ENCODE peak calls at places on chromosomes 3 and 15, in seven cellular contexts. M is brain microvascular endothelial cell, B is MCF 10A, X is MM.1S, W is heart right ventricle, P is foreskin fibroblast, E is right lobe of liver. I is an unnamed sample.
A peak's percentile ranks its signal among the peaks of the same experiment; 100 is the strongest.

GRCh38 chr3:147408180-147409105 is 722 bp upstream of the ZIC1 start:
- DNase-seq in M (no peak), B (no peak), X (no peak), W (no peak), P (no peak), E (no peak), I (no peak)

GRCh38 chr3:168813261-168813660 is 717.5 kb upstream of the GOLIM4 start:
- DNase-seq in M (no peak), B (no peak), X (no peak), W (no peak), P (no peak), E (no peak), I (no peak)

GRCh38 chr15:98416222-98416835 is 232.0 kb upstream of the IGF1R start:
- DNase-seq in M (no peak), B (no peak), X (no peak), W (no peak), P (no peak), E (no peak), I (no peak)

GRCh38 chr15:40343512-40343911 is 2.8 kb upstream of the CCDC9B start:
- DNase-seq in M (peak; percentile 96), B (peak; percentile 88), X (no peak), W (peak; percentile 77), P (peak; percentile 94), E (no peak), I (no peak)

GRCh38 chr15:85421116-85421925 is 40.9 kb downstream of the AKAP13 start:
- DNase-seq in M (no peak), B (no peak), X (no peak), W (no peak), P (no peak), E (no peak), I (no peak)

GRCh38 chr15:57149196-57149595 is 227.1 kb upstream of the CGNL1 start:
- DNase-seq in M (no peak), B (peak; percentile 72), X (no peak), W (no peak), P (no peak), E (no peak), I (no peak)

GRCh38 chr3:119018690-119019463 is 15.8 kb downstream of the IGSF11 start:
- DNase-seq in M (no peak), B (no peak), X (no peak), W (no peak), P (no peak), E (no peak), I (no peak)

GRCh38 chr15:92843819-92844218 is 56.3 kb upstream of the CHD2 start:
- DNase-seq in M (no peak), B (no peak), X (no peak), W (no peak), P (no peak), E (no peak), I (no peak)

GRCh38 chr3:60017631-60018030 is 967.8 kb upstream of the CFAP20DC start:
- DNase-seq in M (no peak), B (peak; percentile 56), X (peak; percentile 72), W (no peak), P (no peak), E (no peak), I (no peak)

GRCh38 chr15:101522091-101522490 is 32.6 kb upstream of the PCSK6 start:
- DNase-seq in M (no peak), B (no peak), X (no peak), W (no peak), P (no peak), E (no peak), I (no peak)

GRCh38 chr3:87088984-87089841 is 98.3 kb upstream of the VGLL3 start:
- DNase-seq in M (peak; percentile 46), B (no peak), X (no peak), W (peak; percentile 39), P (peak; percentile 91), E (peak; percentile 62), I (no peak)

GRCh38 chr15:85494035-85494793 is 113.8 kb downstream of the AKAP13 start:
- DNase-seq in M (peak; percentile 91), B (peak; percentile 86), X (no peak), W (no peak), P (peak; percentile 86), E (no peak), I (no peak)

GRCh38 chr3:119360736-119361462 is 66.7 kb downstream of the ARHGAP31 start:
- DNase-seq in M (no peak), B (no peak), X (no peak), W (no peak), P (no peak), E (no peak), I (no peak)

GRCh38 chr15:39613271-39613670 is 32.4 kb downstream of the THBS1 start:
- DNase-seq in M (no peak), B (no peak), X (no peak), W (no peak), P (peak; percentile 14), E (no peak), I (no peak)

GRCh38 chr3:172293093-172293492 is 155.2 kb downstream of the GHSR start:
- DNase-seq in M (no peak), B (no peak), X (no peak), W (no peak), P (no peak), E (no peak), I (no peak)

GRCh38 chr15:57560976-57561711 is 30.6 kb upstream of the MYZAP start:
- DNase-seq in M (peak; percentile 70), B (peak; percentile 87), X (peak; percentile 70), W (peak; percentile 87), P (peak; percentile 45), E (peak; percentile 81), I (no peak)

GRCh38 chr3:166955549-166955948 is 424.5 kb downstream of the ZBBX start:
- DNase-seq in M (no peak), B (peak; percentile 21), X (no peak), W (no peak), P (no peak), E (no peak), I (no peak)

GRCh38 chr3:139597947-139598346 is 58.4 kb upstream of the RBP1 start:
- DNase-seq in M (no peak), B (no peak), X (no peak), W (no peak), P (no peak), E (no peak), I (no peak)

GRCh38 chr3:50978991-50979667 is 304.4 kb downstream of the DOCK3 start:
- DNase-seq in M (no peak), B (no peak), X (no peak), W (no peak), P (no peak), E (no peak), I (no peak)

GRCh38 chr3:136698361-136698760 is 53.8 kb downstream of the STAG1 start:
- DNase-seq in M (no peak), B (no peak), X (no peak), W (no peak), P (no peak), E (no peak), I (no peak)
- TF ChIP-seq CTCF in M (no peak), B (no peak), X (no peak), W (no peak), P (no peak), E (no peak), I (no peak)

DNA sequence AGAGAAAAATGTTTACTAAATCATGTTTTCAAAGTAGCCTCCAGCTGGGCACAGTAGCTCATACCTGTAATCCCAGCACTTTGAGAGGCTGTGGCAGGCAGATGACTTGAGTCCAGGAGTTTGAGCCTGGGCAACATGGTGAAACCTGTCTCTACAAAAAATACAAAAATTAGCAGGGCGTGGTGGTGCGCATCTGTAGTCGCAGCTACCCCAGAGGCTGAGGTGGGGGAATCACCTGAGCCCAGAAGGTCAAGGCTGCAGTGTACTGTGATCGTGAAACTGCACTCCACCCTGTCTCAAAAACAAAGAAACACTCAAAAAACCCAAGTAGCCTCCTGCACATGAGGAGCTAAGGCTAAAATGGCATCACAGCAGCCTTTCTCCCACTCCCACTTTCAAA is 1.6 kb upstream of the PPIB start:
- DNase-seq in M (no peak), B (no peak), X (no peak), W (no peak), P (no peak), E (peak; percentile 42), I (no peak)
- TF ChIP-seq CTCF in M (no peak), B (no peak), X (no peak), W (no peak), P (no peak), E (no peak), I (no peak)

DNA sequence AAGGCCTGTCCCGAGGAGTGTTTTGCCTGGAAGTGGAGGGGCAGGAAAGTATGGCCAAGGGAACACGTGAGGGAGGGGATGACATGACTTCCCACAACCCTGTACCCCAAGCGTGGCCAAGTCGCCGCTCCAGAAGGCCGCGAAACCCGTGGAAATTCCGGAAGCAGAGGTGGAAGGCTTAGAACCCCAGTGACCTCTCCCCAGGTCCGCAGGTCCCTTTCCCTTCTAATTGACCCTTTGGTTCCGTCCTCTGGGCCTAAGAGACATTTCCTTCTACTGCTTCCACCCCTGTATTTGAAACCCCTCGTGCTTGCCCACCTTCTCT is 548 bp upstream of the BTBD1 start:
- DNase-seq in M (no peak), B (no peak), X (no peak), W (no peak), P (no peak), E (peak; percentile 56), I (no peak)
- TF ChIP-seq CTCF in M (no peak), B (no peak), X (no peak), W (no peak), P (no peak), E (no peak), I (no peak)

GRCh38 chr15:67422296-67422695 is 98.6 kb upstream of the C15orf61 start:
- DNase-seq in M (no peak), B (no peak), X (no peak), W (no peak), P (no peak), E (no peak), I (no peak)
- TF ChIP-seq CTCF in M (peak; percentile 10), B (no peak), X (peak; percentile 7), W (no peak), P (no peak), E (peak; percentile 16), I (peak; percentile 11)

DNA sequence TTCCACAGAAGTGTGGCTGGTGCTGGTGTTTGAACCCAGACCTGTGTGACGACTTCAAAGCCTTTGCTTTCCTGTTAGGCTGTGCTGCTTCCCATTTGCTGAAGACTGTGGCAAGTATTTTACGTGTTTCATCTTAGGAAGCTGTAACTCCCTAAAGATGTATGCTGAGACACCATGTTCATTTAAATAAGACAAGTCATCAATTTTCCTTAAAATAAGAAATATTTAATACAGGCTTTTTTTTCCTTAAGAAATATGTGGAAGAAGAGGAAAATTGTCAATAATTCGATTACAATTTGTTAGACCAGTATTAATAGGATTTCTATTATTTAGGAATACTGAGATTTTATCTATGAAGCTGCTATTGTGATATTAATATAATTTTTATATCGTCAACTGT is 58.4 kb downstream of the LMLN start:
- DNase-seq in M (no peak), B (no peak), X (no peak), W (no peak), P (no peak), E (no peak), I (no peak)
- TF ChIP-seq CTCF in M (no peak), B (no peak), X (no peak), W (no peak), P (no peak), E (no peak), I (no peak)

I was measured in D721Med.